ENCODE peak calls at places on chromosomes 11 and 22, in nine cellular contexts. One of them, this sample, is unnamed.

GRCh38 chr11:127600674-127601073 is 600.1 kb upstream of the KIRREL3 start:
- DNase-seq in upper lobe of right lung: no peak
- DNase-seq in thoracic aorta: no peak
- DNase-seq in right atrium auricular region: no peak
- DNase-seq in pancreas: no peak
- DNase-seq in tibial artery: no peak
- DNase-seq in H9: no peak
- DNase-seq in PC-9: no peak
- DNase-seq in CD8-positive, alpha-beta T cell: no peak
- DNase-seq in this sample: no peak

GRCh38 chr11:30143098-30143705 is 87.6 kb upstream of the FSHB start:
- DNase-seq in thoracic aorta: no peak
- DNase-seq in tibial artery: no peak
- DNase-seq in right atrium auricular region: no peak
- DNase-seq in upper lobe of right lung: no peak
- DNase-seq in CD8-positive, alpha-beta T cell: no peak
- DNase-seq in pancreas: no peak
- DNase-seq in H9: peak; percentile 24
- DNase-seq in PC-9: peak; percentile 1
- DNase-seq in this sample: peak; percentile 4

GRCh38 chr11:111413849-111414248 is 34.8 kb upstream of the POU2AF1 start:
- DNase-seq in pancreas: no peak
- DNase-seq in PC-9: no peak
- DNase-seq in right atrium auricular region: no peak
- DNase-seq in CD8-positive, alpha-beta T cell: no peak
- DNase-seq in H9: no peak
- DNase-seq in tibial artery: no peak
- DNase-seq in thoracic aorta: no peak
- DNase-seq in upper lobe of right lung: no peak
- DNase-seq in this sample: no peak

GRCh38 chr11:113994077-113994954 is 19.4 kb downstream of the HTR3A start:
- DNase-seq in upper lobe of right lung: no peak
- DNase-seq in tibial artery: no peak
- DNase-seq in thoracic aorta: no peak
- DNase-seq in PC-9: no peak
- DNase-seq in H9: peak; percentile 50
- DNase-seq in CD8-positive, alpha-beta T cell: peak; percentile 10
- DNase-seq in pancreas: no peak
- DNase-seq in right atrium auricular region: no peak
- DNase-seq in this sample: no peak

GRCh38 chr11:100576044-100577021 is 110.8 kb upstream of the ARHGAP42 start:
- DNase-seq in CD8-positive, alpha-beta T cell: no peak
- DNase-seq in right atrium auricular region: no peak
- DNase-seq in PC-9: peak; percentile 6
- DNase-seq in H9: no peak
- DNase-seq in pancreas: no peak
- DNase-seq in tibial artery: no peak
- DNase-seq in upper lobe of right lung: no peak
- DNase-seq in thoracic aorta: no peak
- DNase-seq in this sample: no peak

GRCh38 chr11:44942029-44942710 is 8.5 kb downstream of the TP53I11 start:
- DNase-seq in thoracic aorta: no peak
- DNase-seq in PC-9: no peak
- DNase-seq in tibial artery: no peak
- DNase-seq in pancreas: peak; percentile 28
- DNase-seq in right atrium auricular region: no peak
- DNase-seq in upper lobe of right lung: no peak
- DNase-seq in CD8-positive, alpha-beta T cell: no peak
- DNase-seq in H9: no peak
- DNase-seq in this sample: no peak

GRCh38 chr11:33701302-33701701 is 676 bp upstream of the C11orf91 start:
- DNase-seq in right atrium auricular region: no peak
- DNase-seq in H9: no peak
- DNase-seq in PC-9: no peak
- DNase-seq in pancreas: no peak
- DNase-seq in upper lobe of right lung: no peak
- DNase-seq in thoracic aorta: no peak
- DNase-seq in tibial artery: no peak
- DNase-seq in CD8-positive, alpha-beta T cell: no peak
- DNase-seq in this sample: no peak

GRCh38 chr11:120337896-120338840 is 2.0 kb downstream of the ARHGEF12 start:
- DNase-seq in tibial artery: no peak
- DNase-seq in H9: no peak
- DNase-seq in CD8-positive, alpha-beta T cell: no peak
- DNase-seq in PC-9: no peak
- DNase-seq in right atrium auricular region: no peak
- DNase-seq in thoracic aorta: no peak
- DNase-seq in pancreas: no peak
- DNase-seq in upper lobe of right lung: no peak
- DNase-seq in this sample: no peak

GRCh38 chr22:24523873-24524272 is 28.7 kb downstream of the UPB1 start:
- DNase-seq in H9: no peak
- DNase-seq in CD8-positive, alpha-beta T cell: no peak
- DNase-seq in upper lobe of right lung: no peak
- DNase-seq in tibial artery: no peak
- DNase-seq in pancreas: no peak
- DNase-seq in thoracic aorta: no peak
- DNase-seq in right atrium auricular region: no peak
- DNase-seq in PC-9: no peak
- DNase-seq in this sample: no peak

GRCh38 chr11:77191823-77192495 is 63.9 kb downstream of the MYO7A start:
- DNase-seq in right atrium auricular region: no peak
- DNase-seq in upper lobe of right lung: peak; percentile 86
- DNase-seq in PC-9: peak; percentile 98
- DNase-seq in thoracic aorta: no peak
- DNase-seq in H9: peak; percentile 97
- DNase-seq in tibial artery: no peak
- DNase-seq in pancreas: peak; percentile 93
- DNase-seq in CD8-positive, alpha-beta T cell: peak; percentile 18
- DNase-seq in this sample: no peak

GRCh38 chr22:41217553-41218157 is 12.5 kb downstream of the L3MBTL2 start:
- DNase-seq in right atrium auricular region: peak; percentile 84
- DNase-seq in CD8-positive, alpha-beta T cell: no peak
- DNase-seq in H9: peak; percentile 62
- DNase-seq in tibial artery: peak; percentile 64
- DNase-seq in upper lobe of right lung: peak; percentile 82
- DNase-seq in thoracic aorta: no peak
- DNase-seq in PC-9: no peak
- DNase-seq in pancreas: no peak
- DNase-seq in this sample: peak; percentile 66

GRCh38 chr11:68107689-68108088 is 13.5 kb downstream of the CHKA start:
- DNase-seq in right atrium auricular region: no peak
- DNase-seq in tibial artery: no peak
- DNase-seq in thoracic aorta: no peak
- DNase-seq in CD8-positive, alpha-beta T cell: no peak
- DNase-seq in pancreas: no peak
- DNase-seq in upper lobe of right lung: no peak
- DNase-seq in H9: no peak
- DNase-seq in PC-9: no peak
- DNase-seq in this sample: no peak

DNA sequence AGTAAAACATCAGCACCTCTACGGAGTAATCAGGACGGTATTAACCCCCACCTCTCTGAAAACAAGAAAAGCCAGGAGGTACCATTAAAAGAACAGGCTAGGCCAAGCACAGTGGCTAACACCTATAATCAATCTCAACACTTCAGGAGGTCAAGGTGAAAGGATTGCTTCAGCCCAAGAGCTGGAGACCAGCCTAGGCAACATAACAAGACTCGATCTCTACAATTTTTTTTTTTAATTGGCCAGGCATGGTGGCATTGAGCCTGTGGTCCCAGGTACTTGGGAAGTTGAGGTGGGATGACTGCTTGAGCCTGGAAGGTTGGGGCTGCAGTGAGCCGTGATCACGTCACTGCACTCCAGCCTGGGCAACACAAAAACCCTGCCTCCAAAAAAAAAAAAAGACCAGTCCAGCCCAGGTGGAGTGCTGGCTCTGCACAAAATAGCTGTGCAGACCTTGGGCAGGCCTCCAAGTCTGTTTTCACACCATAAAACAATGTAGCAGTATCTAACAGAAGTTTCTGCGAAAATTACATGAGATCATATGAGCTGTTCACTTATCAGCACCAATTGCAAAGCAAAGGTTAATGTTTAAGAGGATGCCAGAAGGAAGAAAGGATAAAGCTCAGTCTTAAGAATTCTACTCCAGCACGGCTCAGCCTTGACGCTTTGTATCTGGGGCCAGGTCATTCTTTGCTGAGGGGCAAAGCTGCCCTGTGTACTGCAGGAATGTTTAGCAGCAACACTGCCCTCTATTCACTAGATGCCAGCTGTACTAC is 14.8 kb downstream of the CHKA start:
- DNase-seq in CD8-positive, alpha-beta T cell: no peak
- DNase-seq in pancreas: peak; percentile 84
- DNase-seq in thoracic aorta: no peak
- DNase-seq in tibial artery: no peak
- DNase-seq in PC-9: no peak
- DNase-seq in right atrium auricular region: no peak
- DNase-seq in upper lobe of right lung: no peak
- DNase-seq in H9: no peak
- DNase-seq in this sample: no peak
- TF ChIP-seq CTCF in CD8-positive, alpha-beta T cell: no peak
- TF ChIP-seq CTCF in pancreas: no peak
- TF ChIP-seq CTCF in thoracic aorta: no peak
- TF ChIP-seq CTCF in tibial artery: no peak
- TF ChIP-seq CTCF in PC-9: no peak
- TF ChIP-seq CTCF in right atrium auricular region: no peak
- TF ChIP-seq CTCF in upper lobe of right lung: no peak
- TF ChIP-seq CTCF in H9: no peak
- TF ChIP-seq CTCF in this sample: no peak

GRCh38 chr11:134915881-134916280 is 503.8 kb upstream of the B3GAT1 start:
- DNase-seq in right atrium auricular region: no peak
- DNase-seq in CD8-positive, alpha-beta T cell: no peak
- DNase-seq in upper lobe of right lung: no peak
- DNase-seq in pancreas: no peak
- DNase-seq in thoracic aorta: no peak
- DNase-seq in PC-9: no peak
- DNase-seq in H9: no peak
- DNase-seq in tibial artery: no peak
- DNase-seq in this sample: no peak
- H3K27ac ChIP-seq in right atrium auricular region: no peak overlapping the region
- H3K27ac ChIP-seq in CD8-positive, alpha-beta T cell: no peak overlapping the region
- H3K27ac ChIP-seq in upper lobe of right lung: no peak overlapping the region
- H3K27ac ChIP-seq in pancreas: no peak overlapping the region
- H3K27ac ChIP-seq in thoracic aorta: peak overlapping the region; percentile 48
- H3K27ac ChIP-seq in PC-9: no peak overlapping the region
- H3K27ac ChIP-seq in H9: no peak overlapping the region
- H3K27ac ChIP-seq in tibial artery: no peak overlapping the region
- H3K27ac ChIP-seq in this sample: no peak overlapping the region

GRCh38 chr22:35614404-35614803 is 2.7 kb downstream of the MB start:
- DNase-seq in PC-9: no peak
- DNase-seq in right atrium auricular region: no peak
- DNase-seq in upper lobe of right lung: no peak
- DNase-seq in CD8-positive, alpha-beta T cell: no peak
- DNase-seq in thoracic aorta: no peak
- DNase-seq in H9: no peak
- DNase-seq in pancreas: no peak
- DNase-seq in tibial artery: no peak
- DNase-seq in this sample: no peak
- H3K27me3 ChIP-seq in PC-9: no peaks in the 10 kb centered on the region
- H3K27me3 ChIP-seq in right atrium auricular region: no peaks in the 10 kb centered on the region
- H3K27me3 ChIP-seq in upper lobe of right lung: no peaks in the 10 kb centered on the region
- H3K27me3 ChIP-seq in CD8-positive, alpha-beta T cell: no peaks in the 10 kb centered on the region
- H3K27me3 ChIP-seq in thoracic aorta: no peaks in the 10 kb centered on the region
- H3K27me3 ChIP-seq in H9: no peaks in the 10 kb centered on the region
- H3K27me3 ChIP-seq in pancreas: no peaks in the 10 kb centered on the region
- H3K27me3 ChIP-seq in tibial artery: no peaks in the 10 kb centered on the region
- H3K27me3 ChIP-seq in this sample: peaks cover 18% of the 10 kb centered on the region

GRCh38 chr11:95507794-95508193 is 276.8 kb upstream of the SESN3 start:
- DNase-seq in pancreas: no peak
- DNase-seq in thoracic aorta: no peak
- DNase-seq in H9: no peak
- DNase-seq in right atrium auricular region: no peak
- DNase-seq in PC-9: no peak
- DNase-seq in upper lobe of right lung: no peak
- DNase-seq in tibial artery: no peak
- DNase-seq in CD8-positive, alpha-beta T cell: no peak
- DNase-seq in this sample: no peak
- TF ChIP-seq CTCF in pancreas: no peak
- TF ChIP-seq CTCF in thoracic aorta: no peak
- TF ChIP-seq CTCF in H9: peak; percentile 46
- TF ChIP-seq CTCF in right atrium auricular region: no peak
- TF ChIP-seq CTCF in PC-9: no peak
- TF ChIP-seq CTCF in upper lobe of right lung: no peak
- TF ChIP-seq CTCF in tibial artery: no peak
- TF ChIP-seq CTCF in CD8-positive, alpha-beta T cell: no peak
- TF ChIP-seq CTCF in this sample: no peak

This sample was measured in AG04450.